ENCODE peak calls at places on chromosomes 16 and 17, in four cellular contexts. G is fibroblast of the aortic adventitia, Z is OCI-LY7, E is A549. R is an unnamed sample.

GRCh38 chr17:41775394-41776226 is 10.9 kb downstream of the JUP start:
- DNase-seq in G (no peak), E (no peak), Z (no peak), R (no peak)

GRCh38 chr17:17305282-17305801 is 2.2 kb downstream of the NT5M start:
- DNase-seq in E (no peak), G (no peak), Z (peak; percentile 90), R (no peak)

GRCh38 chr17:20226814-20227482 is 217.8 kb downstream of the SPECC1 start:
- DNase-seq in G (peak; percentile 84), E (peak; percentile 85), Z (peak; percentile 59), R (peak; percentile 80)

GRCh38 chr17:69951058-69951457 is 124.0 kb upstream of the KCNJ16 start:
- DNase-seq in E (no peak), Z (no peak), G (no peak), R (no peak)

GRCh38 chr17:47873200-47874090 is 22.5 kb upstream of the SP6 start:
- DNase-seq in G (no peak), E (no peak), Z (no peak), R (no peak)

GRCh38 chr17:51166987-51167931 is 1.0 kb downstream of the NME2 start:
- DNase-seq in E (peak; percentile 95), G (peak; percentile 31), Z (peak; percentile 78), R (peak; percentile 80)

GRCh38 chr17:49545007-49545660 is 30.5 kb upstream of the NXPH3 start:
- DNase-seq in G (no peak), E (no peak), Z (no peak), R (no peak)

GRCh38 chr16:82363026-82363816 is 193.2 kb upstream of the MPHOSPH6 start:
- DNase-seq in E (no peak), Z (no peak), G (no peak), R (no peak)

DNA sequence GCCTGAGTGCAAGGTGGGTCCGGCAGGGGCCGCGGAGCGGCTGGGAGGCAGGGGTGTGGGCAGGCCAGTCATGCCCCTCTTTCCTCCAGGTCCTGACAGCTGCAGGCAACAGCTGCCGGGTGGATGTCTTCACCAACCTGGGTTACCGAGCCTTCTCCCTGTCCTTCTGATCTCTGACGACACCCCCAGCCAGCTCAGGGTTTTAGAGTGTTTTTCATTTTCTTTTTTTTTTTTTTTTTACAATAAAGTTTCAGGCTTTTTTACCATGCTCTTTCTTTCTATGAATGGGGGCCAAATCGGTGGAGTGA is 3.6 kb downstream of the THOC6 start:
- DNase-seq in G (no peak), Z (no peak), E (no peak), R (no peak)
- TF ChIP-seq CTCF in G (no peak), Z (no peak), E (no peak), R (no peak)

GRCh38 chr17:73901249-73901648 is 257.0 kb upstream of the SDK2 start:
- DNase-seq in Z (no peak), E (no peak), G (no peak), R (no peak)

GRCh38 chr17:73900516-73900915 is 256.3 kb upstream of the SDK2 start:
- DNase-seq in Z (no peak), G (no peak), E (no peak), R (peak; percentile 40)

GRCh38 chr17:73899839-73900238 is 255.6 kb upstream of the SDK2 start:
- DNase-seq in G (no peak), Z (no peak), E (no peak), R (peak; percentile 22)

GRCh38 chr17:73902416-73903181 is 258.4 kb upstream of the SDK2 start:
- DNase-seq in G (no peak), E (no peak), Z (peak; percentile 88), R (peak; percentile 68)

GRCh38 chr17:73901661-73902415 is 257.6 kb upstream of the SDK2 start:
- DNase-seq in E (no peak), G (no peak), Z (peak; percentile 25), R (peak; percentile 68)
- TF ChIP-seq CTCF in E (no peak), G (no peak), Z (no peak), R (peak; percentile 47)

DNA sequence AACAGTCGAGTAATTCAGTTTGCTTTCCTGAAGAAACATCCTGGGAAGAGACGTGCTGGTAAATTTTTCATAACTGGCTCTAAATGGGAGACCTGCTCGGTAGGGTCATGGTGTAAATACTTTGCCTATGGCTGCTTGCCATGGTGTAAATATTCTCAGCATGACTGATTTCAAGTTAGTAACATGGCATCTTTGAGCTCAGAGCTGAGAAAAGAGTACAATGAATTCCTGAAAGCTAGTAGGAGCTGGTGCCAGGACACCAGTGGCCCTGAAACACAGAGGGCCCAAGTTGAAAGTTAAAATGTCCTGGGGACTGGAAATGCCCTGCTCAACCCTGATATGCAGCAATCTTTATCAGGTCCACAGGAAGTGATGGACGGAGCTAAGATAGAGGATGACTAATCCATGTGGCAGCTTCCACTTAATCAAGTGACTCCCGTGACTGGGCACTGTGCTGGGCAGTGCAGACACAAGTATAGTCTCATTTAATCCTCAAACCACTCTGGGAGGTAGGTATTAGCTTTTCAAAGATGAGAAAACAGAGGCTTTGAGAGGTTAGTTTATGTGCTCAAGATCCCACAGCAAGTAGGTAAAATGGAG is 130.1 kb upstream of the ADAMTS18 start:
- DNase-seq in G (peak; percentile 67), Z (no peak), E (no peak), R (no peak)
- TF ChIP-seq CTCF in G (no peak), Z (no peak), E (no peak), R (no peak)

DNA sequence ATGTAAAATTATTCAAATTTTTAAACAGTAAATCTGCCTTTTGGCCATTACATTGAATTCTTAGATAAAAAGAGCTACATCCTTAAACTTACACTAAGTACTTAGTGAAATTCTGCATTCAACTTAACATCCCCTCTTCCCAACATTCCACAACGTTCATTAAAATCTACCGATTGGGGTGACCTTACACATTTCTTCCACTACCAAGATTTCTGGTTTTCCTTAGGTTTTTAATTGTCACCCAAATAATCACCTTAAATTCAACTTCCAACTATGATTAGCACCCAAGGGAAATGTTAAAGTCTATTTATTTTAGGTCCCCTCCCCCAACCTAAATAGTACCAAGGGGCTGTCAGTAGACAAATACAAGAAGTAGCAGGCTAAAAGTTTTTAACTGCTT is 4.9 kb downstream of the SRSF1 start:
- DNase-seq in E (no peak), G (no peak), Z (no peak), R (no peak)
- TF ChIP-seq CTCF in E (no peak), G (peak; percentile 28), Z (no peak), R (peak; percentile 61)

GRCh38 chr17:75679706-75680201 is 12.6 kb downstream of the SAP30BP start:
- DNase-seq in Z (no peak), G (no peak), E (peak; percentile 83), R (no peak)
- TF ChIP-seq CTCF in Z (peak; percentile 38), G (no peak), E (peak; percentile 96), R (no peak)

DNA sequence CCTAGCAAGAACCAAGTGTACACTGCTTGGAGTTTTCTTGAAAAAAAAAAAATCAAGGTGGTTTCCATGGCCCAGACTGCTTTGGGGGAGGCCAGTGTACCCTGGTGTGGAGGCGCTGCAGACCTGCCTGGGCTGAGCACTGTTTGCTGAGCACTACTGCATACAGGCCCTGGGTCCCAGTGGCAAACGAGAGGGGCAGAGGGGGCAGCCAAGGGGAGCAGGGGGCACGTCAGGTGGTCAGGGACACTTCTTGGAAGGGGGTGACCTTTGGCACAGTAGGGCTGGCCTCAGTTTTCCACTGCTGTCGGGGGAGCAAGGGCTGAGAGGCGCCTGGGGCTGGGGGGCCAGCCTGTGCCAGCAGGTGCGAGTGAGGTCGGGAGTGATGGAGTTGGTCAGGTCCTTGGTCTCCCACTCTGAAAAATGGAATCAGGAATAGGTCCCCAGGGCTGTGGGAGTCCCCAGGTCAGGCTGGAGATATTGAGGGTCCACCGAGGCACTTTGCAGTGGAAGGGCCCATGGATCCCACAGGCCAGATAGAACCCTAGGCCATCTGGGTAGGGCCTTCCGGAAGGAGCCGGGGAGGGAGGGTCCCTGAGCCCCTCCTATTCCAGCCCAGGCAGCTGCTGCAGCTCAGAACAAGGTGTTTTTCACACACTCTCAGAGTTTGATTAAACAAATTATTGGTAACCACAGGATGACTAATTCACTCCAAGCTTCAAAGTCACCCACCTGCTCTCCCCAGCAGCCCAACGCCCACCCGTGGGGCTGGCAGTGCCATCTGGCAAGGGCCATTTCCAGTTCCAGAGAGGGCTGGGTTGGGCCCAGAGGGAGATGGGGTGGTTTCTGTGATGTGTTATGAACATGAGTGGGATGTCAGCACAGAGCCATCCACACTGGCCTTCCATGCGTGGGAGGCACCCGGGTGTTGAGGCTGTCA is 3.5 kb downstream of the ZFPM1 start:
- DNase-seq in Z (peak; percentile 49), G (no peak), E (no peak), R (no peak)
- TF ChIP-seq CTCF in Z (no peak), G (no peak), E (no peak), R (no peak)

GRCh38 chr16:83792391-83792790 is 15.4 kb upstream of the HSBP1 start:
- DNase-seq in Z (no peak), G (no peak), E (no peak), R (no peak)
- TF ChIP-seq CTCF in Z (peak; percentile 40), G (no peak), E (no peak), R (no peak)

GRCh38 chr16:21283521-21284289 is 5.6 kb upstream of the CRYM start:
- DNase-seq in G (peak; percentile 40), E (peak; percentile 56), Z (no peak), R (peak; percentile 78)
- TF ChIP-seq CTCF in G (peak; percentile 59), E (peak; percentile 47), Z (no peak), R (peak; percentile 74)

DNA sequence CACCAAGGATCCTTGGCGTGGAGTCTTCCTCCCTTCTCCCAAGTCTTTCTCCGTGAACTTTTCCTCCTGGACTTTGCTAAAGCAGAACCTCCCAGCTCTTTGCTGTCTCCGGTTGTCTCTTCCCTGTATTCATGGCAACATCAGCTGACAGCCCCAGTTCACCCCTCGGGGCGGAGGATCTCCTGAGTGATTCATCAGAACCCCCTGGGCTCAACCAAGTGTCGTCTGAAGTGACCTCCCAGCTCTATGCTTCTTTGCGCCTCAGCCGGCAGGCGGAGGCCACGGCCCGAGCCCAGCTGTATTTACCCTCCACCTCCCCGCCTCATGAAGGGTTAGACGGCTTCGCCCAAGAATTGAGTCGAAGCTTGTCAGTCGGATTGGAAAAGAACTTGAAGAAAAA is 943 bp downstream of the CNTROB start:
- DNase-seq in Z (peak; percentile 62), E (peak; percentile 90), G (peak; percentile 43), R (no peak)
- TF ChIP-seq CTCF in Z (peak; percentile 39), E (peak; percentile 11), G (peak; percentile 53), R (peak; percentile 32)

R was measured in type B pancreatic cell.